ENCODE peak calls at places on chromosome 12, in seven cellular contexts. Q is PC-9, P is neuronal stem cell, J is hepatocyte, A is neural progenitor cell, O is Karpas-422, D is astrocyte. L is an unnamed sample.

GRCh38 chr12:1920971-1921370 is 2.5 kb upstream of the CACNA2D4 start:
- DNase-seq in A (no peak), P (no peak), O (no peak), J (peak; percentile 1), Q (no peak), D (no peak), L (no peak)

GRCh38 chr12:59268295-59268809 is 327.5 kb upstream of the SLC16A7 start:
- DNase-seq in Q (no peak), A (peak; percentile 2), J (no peak), O (no peak), D (no peak), P (no peak), L (no peak)

GRCh38 chr12:111616177-111616623 is 17.1 kb upstream of the ATXN2 start:
- DNase-seq in O (no peak), P (no peak), D (peak; percentile 4), J (peak; percentile 18), A (no peak), Q (no peak), L (no peak)

GRCh38 chr12:3184485-3184884 is 107.3 kb downstream of the TSPAN9 start:
- DNase-seq in O (no peak), A (no peak), P (no peak), Q (no peak), D (no peak), J (no peak), L (no peak)

GRCh38 chr12:31736472-31736871 is 7.7 kb upstream of the AMN1 start:
- DNase-seq in A (no peak), Q (peak; percentile 36), D (peak; percentile 94), J (peak; percentile 58), P (no peak), O (no peak), L (peak; percentile 74)

GRCh38 chr12:116717466-116718457 is 20.1 kb downstream of the SPRING1 start:
- DNase-seq in P (no peak), Q (no peak), J (no peak), D (peak; percentile 71), A (no peak), O (no peak), L (no peak)

GRCh38 chr12:70543444-70543843 is 93.8 kb downstream of the PTPRB start:
- DNase-seq in J (peak; percentile 59), Q (peak; percentile 5), P (no peak), D (peak; percentile 93), A (no peak), O (no peak), L (no peak)

GRCh38 chr12:54371328-54372112 is 7.2 kb upstream of the GPR84 start:
- DNase-seq in Q (no peak), O (no peak), P (no peak), J (no peak), D (no peak), A (no peak), L (peak; percentile 42)

GRCh38 chr12:103050273-103050672 is 92.8 kb downstream of the ASCL1 start:
- DNase-seq in Q (no peak), J (no peak), P (no peak), A (no peak), O (no peak), D (no peak), L (no peak)

GRCh38 chr12:23813206-23813605 is 136.3 kb downstream of the SOX5 start:
- DNase-seq in O (no peak), A (no peak), Q (no peak), D (no peak), J (no peak), P (no peak), L (no peak)

GRCh38 chr12:45914090-45914489 is 76.3 kb downstream of the SCAF11 start:
- DNase-seq in A (peak; percentile 14), D (peak; percentile 77), J (peak; percentile 18), Q (no peak), O (peak; percentile 84), P (no peak), L (no peak)

GRCh38 chr12:53495903-53496751 is 3.1 kb downstream of the MAP3K12 start:
- DNase-seq in J (peak; percentile 89), Q (peak; percentile 78), P (peak; percentile 49), D (no peak), A (peak; percentile 83), O (no peak), L (no peak)

GRCh38 chr12:29149691-29150382 is 759 bp downstream of the FAR2 start:
- DNase-seq in A (peak; percentile 14), P (no peak), O (no peak), D (no peak), Q (peak; percentile 21), J (no peak), L (peak; percentile 47)

GRCh38 chr12:110647669-110648068 is 33.7 kb downstream of the TCTN1 start:
- DNase-seq in J (no peak), A (no peak), O (peak; percentile 62), Q (no peak), D (no peak), P (no peak), L (peak; percentile 34)

GRCh38 chr12:54395545-54395944 is 11.0 kb upstream of the ZNF385A start:
- DNase-seq in O (no peak), J (no peak), Q (no peak), P (no peak), D (no peak), A (no peak), L (no peak)

GRCh38 chr12:130830246-130830551 is 8.9 kb downstream of the STX2 start:
- DNase-seq in D (no peak), Q (no peak), P (no peak), O (no peak), A (peak; percentile 21), J (no peak), L (no peak)

GRCh38 chr12:120260607-120261006 is 4.9 kb downstream of the PXN start:
- DNase-seq in O (no peak), D (no peak), Q (no peak), P (no peak), A (no peak), J (no peak), L (no peak)

GRCh38 chr12:120259418-120260202 is 5.9 kb downstream of the PXN start:
- DNase-seq in A (no peak), J (no peak), D (peak; percentile 38), Q (no peak), O (no peak), P (no peak), L (no peak)

GRCh38 chr12:120254809-120255208 is 10.7 kb downstream of the PXN start:
- DNase-seq in A (no peak), J (no peak), Q (no peak), P (no peak), O (no peak), D (no peak), L (no peak)

GRCh38 chr12:120257041-120257821 is 8.3 kb downstream of the PXN start:
- DNase-seq in D (peak; percentile 92), Q (peak; percentile 66), P (no peak), J (peak; percentile 48), O (no peak), A (no peak), L (no peak)

DNA sequence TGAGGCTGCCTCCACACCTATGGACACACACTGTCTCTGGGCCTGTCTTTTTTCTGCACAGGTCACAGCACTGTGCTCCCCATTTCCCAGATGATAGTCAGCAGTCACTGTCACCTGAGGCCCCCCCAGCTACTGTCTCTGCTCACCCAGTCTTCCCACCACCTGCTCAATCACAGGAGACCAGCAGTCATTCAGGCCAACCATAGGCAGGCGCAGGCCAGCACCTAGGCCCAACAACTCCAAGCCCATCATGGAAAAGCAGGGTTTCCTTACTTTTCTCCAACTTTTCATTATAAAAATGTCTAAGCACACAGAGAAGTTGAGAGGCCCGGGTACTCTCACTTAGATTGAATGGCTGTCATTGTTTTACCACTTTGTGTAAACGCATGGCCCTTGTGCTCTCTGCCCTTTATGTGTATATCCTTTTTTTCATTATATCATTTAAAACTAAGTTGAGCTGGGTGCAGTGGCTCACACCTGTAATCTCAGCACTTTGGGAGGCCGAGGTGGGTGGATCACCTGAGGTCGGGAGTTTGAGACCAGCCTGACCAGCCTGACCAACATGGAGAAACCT is 7.1 kb downstream of the PXN start:
- DNase-seq in Q (no peak), P (no peak), J (no peak), O (no peak), D (no peak), A (no peak), L (no peak)
- H2AFZ ChIP-seq in Q (no peak overlapping the region), P (no peak overlapping the region), J (no peak overlapping the region), O (no peak overlapping the region), D (no peak overlapping the region), A (no peak overlapping the region), L (no peak overlapping the region)

DNA sequence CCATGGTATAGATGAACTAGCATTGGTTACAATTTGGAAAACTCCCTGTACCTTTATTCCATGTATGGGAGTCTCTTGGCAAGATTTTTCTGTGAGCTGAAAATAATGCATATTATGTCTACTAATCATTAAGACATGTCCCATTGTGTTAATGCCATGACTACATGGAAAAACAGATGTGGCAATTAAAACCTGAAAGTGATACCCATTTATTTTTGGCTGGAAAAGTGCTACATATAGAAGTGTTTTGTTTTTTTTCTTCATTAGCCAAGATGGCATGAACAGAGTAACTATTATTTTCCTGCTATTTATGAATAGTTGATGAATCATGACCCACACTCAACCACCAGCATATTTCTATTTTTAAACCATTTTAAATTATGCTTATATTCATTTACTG is 58.2 kb downstream of the ALG10B start:
- DNase-seq in A (no peak), J (no peak), O (no peak), D (no peak), P (no peak), Q (no peak), L (no peak)
- H3K27ac ChIP-seq in A (no peak overlapping the region), J (no peak overlapping the region), O (no peak overlapping the region), D (no peak overlapping the region), P (no peak overlapping the region), Q (no peak overlapping the region), L (no peak overlapping the region)

DNA sequence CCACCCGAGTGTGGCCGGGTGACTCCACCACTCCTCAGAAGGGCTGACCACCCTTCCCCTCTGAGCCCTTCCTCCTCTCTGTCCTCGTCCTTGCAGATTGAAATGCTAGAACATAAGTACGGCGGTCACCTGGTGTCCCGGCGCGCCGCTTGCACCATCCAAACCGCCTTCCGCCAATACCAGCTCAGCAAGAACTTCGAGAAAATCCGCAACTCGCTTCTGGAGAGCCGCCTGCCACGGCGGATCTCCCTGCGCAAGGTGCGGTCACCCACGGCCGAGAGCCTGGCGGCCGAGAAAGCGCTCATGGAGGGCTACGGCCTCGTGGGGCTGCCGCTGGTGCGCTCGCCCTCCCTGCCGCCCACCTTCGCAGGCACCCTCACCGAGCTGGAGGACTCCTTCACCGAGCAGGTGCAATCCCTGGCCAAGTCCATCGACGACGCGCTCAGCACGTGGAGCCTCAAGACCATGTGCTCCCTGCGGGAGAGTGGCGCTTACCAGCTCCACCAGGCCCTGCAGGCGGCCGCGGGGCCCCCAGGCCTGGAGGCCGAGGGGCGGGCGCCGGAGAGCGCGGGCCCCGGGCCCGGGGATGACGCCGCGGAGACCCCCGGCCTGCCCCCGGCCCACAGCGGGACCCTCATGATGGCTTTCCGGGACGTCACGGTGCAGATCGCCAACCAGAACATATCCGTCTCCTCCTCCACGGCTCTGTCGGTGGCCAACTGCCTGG is 71.8 kb downstream of the IQSEC3 start:
- DNase-seq in Q (no peak), P (no peak), O (no peak), A (no peak), D (no peak), J (no peak), L (no peak)
- H2AFZ ChIP-seq in Q (no peak overlapping the region), P (no peak overlapping the region), O (no peak overlapping the region), A (no peak overlapping the region), D (peak overlapping the region; percentile 50), J (no peak overlapping the region), L (no peak overlapping the region)

DNA sequence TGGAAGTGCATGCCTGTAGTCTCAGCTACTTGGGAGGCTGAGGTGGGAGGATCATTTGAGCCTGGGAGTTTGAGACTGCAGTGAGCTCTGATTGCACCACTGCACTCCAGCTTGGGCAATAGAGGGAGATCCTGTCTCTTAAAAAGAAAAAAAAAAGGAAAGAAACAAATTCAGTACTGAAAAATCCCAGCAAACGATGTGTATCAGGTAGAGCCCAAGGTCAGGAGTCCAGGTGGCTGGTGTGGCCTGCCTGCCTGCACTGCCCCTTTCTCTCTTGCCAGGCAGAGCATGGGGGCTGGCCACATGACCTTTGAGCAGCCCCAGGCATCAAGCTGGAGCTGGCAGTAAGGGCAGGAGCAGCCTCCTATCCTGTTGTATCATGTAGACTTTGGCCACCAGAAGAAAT is 31.8 kb downstream of the ELK3 start:
- DNase-seq in A (no peak), Q (no peak), O (no peak), J (peak; percentile 43), D (no peak), P (no peak), L (no peak)
- H3K27ac ChIP-seq in A (no peak overlapping the region), Q (no peak overlapping the region), O (no peak overlapping the region), J (no peak overlapping the region), D (no peak overlapping the region), P (no peak overlapping the region), L (no peak overlapping the region)